ENCODE peak calls at places on chromosomes 4 and X, in eight cellular contexts. G is right lobe of liver, W is bronchial epithelial cell, M is gastrocnemius medialis, F is foreskin fibroblast, J is astrocyte of the spinal cord, S is psoas muscle, T is fibroblast of lung. X is an unnamed sample.

GRCh38 chrX:37817579-37817978 is 29.8 kb downstream of the DYNLT3 start:
- DNase-seq in G (no peak), W (no peak), M (no peak), F (no peak), J (no peak), S (no peak), T (no peak), X (no peak)

GRCh38 chr4:67106846-67107467 is 438.3 kb downstream of the CENPC start:
- DNase-seq in G (no peak), W (peak; percentile 19), M (no peak), F (no peak), J (no peak), S (no peak), T (no peak), X (no peak)

GRCh38 chr4:6161921-6162464 is 38.4 kb downstream of the JAKMIP1 start:
- DNase-seq in G (no peak), W (no peak), M (no peak), F (no peak), J (no peak), S (no peak), T (no peak), X (no peak)

GRCh38 chrX:67555578-67556203 is 11.9 kb downstream of the AR start:
- DNase-seq in G (peak; percentile 66), W (peak; percentile 30), M (peak; percentile 20), F (peak; percentile 55), J (peak; percentile 22), S (peak; percentile 20), T (peak; percentile 36), X (peak; percentile 59)

GRCh38 chr4:53489279-53489889 is 101.9 kb downstream of the LNX1 start:
- DNase-seq in G (no peak), W (peak; percentile 65), M (no peak), F (peak; percentile 86), J (peak; percentile 59), S (no peak), T (peak; percentile 54), X (peak; percentile 56)

GRCh38 chr4:48047421-48047844 is 30.9 kb downstream of the NIPAL1 start:
- DNase-seq in G (peak; percentile 64), W (no peak), M (no peak), F (peak; percentile 13), J (no peak), S (no peak), T (no peak), X (peak; percentile 23)

GRCh38 chr4:176339936-176340761 is 20.4 kb downstream of the SPCS3 start:
- DNase-seq in G (no peak), W (peak; percentile 7), M (no peak), F (peak; percentile 51), J (peak; percentile 22), S (no peak), T (no peak), X (no peak)

GRCh38 chr4:140098481-140099132 is 55.4 kb downstream of the MAML3 start:
- DNase-seq in G (no peak), W (peak; percentile 52), M (no peak), F (peak; percentile 78), J (peak; percentile 86), S (no peak), T (peak; percentile 79), X (peak; percentile 56)

GRCh38 chrX:105502336-105502735 is 281.8 kb upstream of the TEX13A start:
- DNase-seq in G (no peak), W (peak; percentile 63), M (no peak), F (peak; percentile 54), J (peak; percentile 51), S (no peak), T (peak; percentile 57), X (peak; percentile 0)

GRCh38 chr4:154407483-154407882 is 84.1 kb downstream of the DCHS2 start:
- DNase-seq in G (no peak), W (no peak), M (no peak), F (no peak), J (no peak), S (no peak), T (no peak), X (no peak)

GRCh38 chrX:39874202-39874816 is 223.4 kb downstream of the BCOR start:
- DNase-seq in G (no peak), W (peak; percentile 79), M (no peak), F (no peak), J (no peak), S (no peak), T (no peak), X (no peak)

GRCh38 chrX:152810403-152810802 is 20.2 kb downstream of the CETN2 start:
- DNase-seq in G (no peak), W (no peak), M (no peak), F (no peak), J (no peak), S (no peak), T (no peak), X (no peak)

GRCh38 chrX:859329-859728 is 228.7 kb downstream of the SHOX start:
- DNase-seq in G (no peak), W (no peak), M (no peak), F (no peak), J (no peak), S (no peak), T (no peak), X (no peak)

GRCh38 chrX:69321006-69321655 is 155.9 kb upstream of the PJA1 start:
- DNase-seq in G (no peak), W (no peak), M (no peak), F (no peak), J (no peak), S (no peak), T (no peak), X (no peak)

GRCh38 chr4:151524610-151525009 is 115.6 kb downstream of the FHIP1A start:
- DNase-seq in G (no peak), W (peak; percentile 91), M (no peak), F (no peak), J (no peak), S (no peak), T (no peak), X (no peak)

GRCh38 chr4:15653430-15653829 is 1.7 kb downstream of the FBXL5 start:
- DNase-seq in G (no peak), W (no peak), M (no peak), F (no peak), J (no peak), S (no peak), T (no peak), X (no peak)

GRCh38 chr4:120071192-120071795 is 4.6 kb upstream of the MAD2L1 start:
- DNase-seq in G (no peak), W (peak; percentile 65), M (no peak), F (peak; percentile 79), J (peak; percentile 81), S (no peak), T (peak; percentile 88), X (peak; percentile 87)

GRCh38 chr4:140448830-140449229 is 21.4 kb upstream of the CLGN start:
- DNase-seq in G (no peak), W (peak; percentile 8), M (no peak), F (peak; percentile 28), J (peak; percentile 15), S (no peak), T (peak; percentile 66), X (no peak)

GRCh38 chr4:174910271-174910670 is 7.9 kb upstream of the ADAM29 start:
- DNase-seq in G (no peak), W (peak; percentile 37), M (no peak), F (no peak), J (no peak), S (no peak), T (no peak), X (no peak)

GRCh38 chrX:17812763-17813162 is 48.3 kb downstream of the RAI2 start:
- DNase-seq in G (no peak), W (peak; percentile 1), M (no peak), F (peak; percentile 74), J (no peak), S (no peak), T (peak; percentile 64), X (peak; percentile 49)

GRCh38 chr4:151228196-151229119 is 48.5 kb upstream of the PRSS48 start:
- DNase-seq in G (no peak), W (peak; percentile 43), M (no peak), F (peak; percentile 46), J (peak; percentile 67), S (no peak), T (peak; percentile 90), X (peak; percentile 78)

GRCh38 chr4:105741548-105741947 is 33.0 kb downstream of the GSTCD start:
- DNase-seq in G (no peak), W (no peak), M (no peak), F (peak; percentile 6), J (peak; percentile 52), S (no peak), T (peak; percentile 9), X (peak; percentile 45)
- H3K4me3 ChIP-seq in G (no peak overlapping the region), W (no peak overlapping the region), M (no peak overlapping the region), F (no peak overlapping the region), J (no peak overlapping the region), S (no peak overlapping the region), T (no peak overlapping the region), X (no peak overlapping the region)

DNA sequence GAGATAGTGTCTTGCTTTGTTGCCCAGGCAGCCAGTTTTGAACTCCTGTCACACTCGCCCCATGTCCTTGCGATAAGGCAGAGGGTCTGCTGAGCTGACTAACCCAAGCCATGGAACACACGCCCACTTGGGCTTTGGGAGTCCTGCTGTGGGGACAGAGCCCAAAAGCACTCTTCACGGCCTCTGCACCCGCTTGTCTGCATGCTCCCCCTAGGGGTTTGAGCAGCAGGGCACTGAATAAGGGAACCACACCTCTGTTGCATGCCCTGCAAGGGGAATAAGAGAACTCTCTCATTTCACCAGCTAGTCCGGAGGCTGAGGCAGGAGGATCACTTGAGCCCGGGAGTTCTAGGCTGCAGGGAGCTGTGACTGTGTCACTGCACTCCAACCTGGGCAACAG is 166.0 kb downstream of the STAG2 start:
- DNase-seq in G (no peak), W (no peak), M (no peak), F (no peak), J (no peak), S (no peak), T (no peak), X (no peak)
- TF ChIP-seq CTCF in G (no peak), W (no peak), M (no peak), F (no peak), J (no peak), S (no peak), T (no peak), X (no peak)

DNA sequence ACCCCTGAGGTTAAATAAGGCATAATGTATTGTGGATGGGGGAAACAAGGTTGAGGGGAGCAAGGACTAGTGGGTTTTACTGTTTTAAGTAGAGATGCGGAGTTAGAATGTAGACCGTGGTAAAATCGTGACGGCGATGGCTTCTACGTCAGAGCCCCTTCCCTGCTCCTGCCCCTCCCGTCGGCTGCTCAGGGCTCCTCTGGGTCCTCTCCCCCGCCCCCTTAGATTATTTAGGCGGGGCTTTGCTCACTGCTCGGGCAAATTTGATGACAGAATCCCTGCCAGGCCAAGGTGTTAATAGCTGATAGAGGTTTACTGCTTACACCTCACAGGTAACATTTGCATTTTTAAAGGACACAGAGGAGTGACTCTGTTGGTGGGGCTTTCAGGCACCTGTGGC is 2.3 kb downstream of the FRMPD3 start:
- DNase-seq in G (no peak), W (no peak), M (no peak), F (no peak), J (no peak), S (no peak), T (no peak), X (no peak)
- H3K4me3 ChIP-seq in G (no peak overlapping the region), W (no peak overlapping the region), M (no peak overlapping the region), F (no peak overlapping the region), J (no peak overlapping the region), S (no peak overlapping the region), T (no peak overlapping the region), X (no peak overlapping the region)

DNA sequence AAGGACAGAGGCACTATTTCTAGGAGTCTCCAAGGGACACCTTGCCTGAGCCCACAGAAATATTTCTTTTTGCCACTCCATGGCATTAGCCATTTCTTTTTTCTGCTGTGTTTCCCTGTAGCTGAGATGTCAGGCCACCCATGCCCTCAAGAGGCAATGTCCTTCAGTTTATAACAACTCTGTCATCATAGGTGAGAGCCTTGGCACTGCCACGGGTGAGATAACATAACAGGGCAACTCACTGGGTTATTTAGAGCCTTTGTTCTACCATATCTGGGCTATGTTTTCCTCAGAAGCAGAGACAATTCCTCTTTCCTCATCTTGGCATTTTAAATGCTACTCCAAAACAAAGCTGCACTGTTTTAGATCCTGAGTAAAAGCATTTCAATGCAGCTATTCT is 99.9 kb upstream of the MAOA start:
- DNase-seq in G (no peak), W (no peak), M (no peak), F (no peak), J (no peak), S (no peak), T (no peak), X (no peak)
- TF ChIP-seq CTCF in G (no peak), W (no peak), M (no peak), F (no peak), J (no peak), S (no peak), T (no peak), X (no peak)